ENCODE peak calls at places on chromosomes 1 and 21, in six cellular contexts. One of them, this sample, is unnamed.

GRCh38 chr21:9739240-9739639 is 782.1 kb upstream of the TPTE start:
- DNase-seq in gastrocnemius medialis: no peak
- DNase-seq in AG04449: no peak
- DNase-seq in astrocyte: no peak
- DNase-seq in IMR-90: no peak
- DNase-seq in lower leg skin: no peak
- DNase-seq in this sample: no peak

GRCh38 chr1:94926365-94926914 is 470 bp downstream of the CNN3 start:
- DNase-seq in gastrocnemius medialis: no peak
- DNase-seq in AG04449: no peak
- DNase-seq in astrocyte: no peak
- DNase-seq in IMR-90: peak
- DNase-seq in lower leg skin: peak
- DNase-seq in this sample: no peak

GRCh38 chr1:67966001-67966665 is 84.3 kb downstream of the DIRAS3 start:
- DNase-seq in gastrocnemius medialis: no peak
- DNase-seq in AG04449: no peak
- DNase-seq in astrocyte: no peak
- DNase-seq in IMR-90: no peak
- DNase-seq in lower leg skin: no peak
- DNase-seq in this sample: no peak

GRCh38 chr21:15759469-15759868 is 29.7 kb downstream of the USP25 start:
- DNase-seq in gastrocnemius medialis: no peak
- DNase-seq in AG04449: no peak
- DNase-seq in astrocyte: no peak
- DNase-seq in IMR-90: no peak
- DNase-seq in lower leg skin: no peak
- DNase-seq in this sample: no peak

GRCh38 chr21:27108228-27108627 is 141.3 kb upstream of the ADAMTS5 start:
- DNase-seq in gastrocnemius medialis: no peak
- DNase-seq in AG04449: peak
- DNase-seq in astrocyte: peak
- DNase-seq in IMR-90: peak
- DNase-seq in lower leg skin: no peak
- DNase-seq in this sample: no peak

GRCh38 chr1:98129486-98129885 is 208.7 kb upstream of the DPYD start:
- DNase-seq in gastrocnemius medialis: no peak
- DNase-seq in AG04449: no peak
- DNase-seq in astrocyte: no peak
- DNase-seq in IMR-90: no peak
- DNase-seq in lower leg skin: no peak
- DNase-seq in this sample: no peak

GRCh38 chr1:208088319-208088718 is 155.9 kb downstream of the PLXNA2 start:
- DNase-seq in gastrocnemius medialis: no peak
- DNase-seq in AG04449: no peak
- DNase-seq in astrocyte: peak
- DNase-seq in IMR-90: no peak
- DNase-seq in lower leg skin: no peak
- DNase-seq in this sample: no peak

GRCh38 chr1:180173451-180173850 is 18.8 kb downstream of the QSOX1 start:
- DNase-seq in gastrocnemius medialis: peak
- DNase-seq in AG04449: no peak
- DNase-seq in astrocyte: no peak
- DNase-seq in IMR-90: no peak
- DNase-seq in lower leg skin: no peak
- DNase-seq in this sample: no peak

GRCh38 chr1:35762204-35762603 is 7.6 kb downstream of the CLSPN start:
- DNase-seq in gastrocnemius medialis: no peak
- DNase-seq in AG04449: no peak
- DNase-seq in astrocyte: no peak
- DNase-seq in IMR-90: no peak
- DNase-seq in lower leg skin: no peak
- DNase-seq in this sample: no peak

GRCh38 chr1:209048961-209049669 is 534.4 kb upstream of the CAMK1G start:
- DNase-seq in gastrocnemius medialis: no peak
- DNase-seq in AG04449: no peak
- DNase-seq in astrocyte: peak
- DNase-seq in IMR-90: no peak
- DNase-seq in lower leg skin: no peak
- DNase-seq in this sample: no peak

GRCh38 chr1:245810789-245811337 is 656.1 kb downstream of the KIF26B start:
- DNase-seq in gastrocnemius medialis: no peak
- DNase-seq in AG04449: no peak
- DNase-seq in astrocyte: no peak
- DNase-seq in IMR-90: no peak
- DNase-seq in lower leg skin: no peak
- DNase-seq in this sample: no peak

GRCh38 chr1:32208891-32209309 is at the start of gene DCDC2B:
- DNase-seq in gastrocnemius medialis: peak
- DNase-seq in AG04449: no peak
- DNase-seq in astrocyte: no peak
- DNase-seq in IMR-90: peak
- DNase-seq in lower leg skin: no peak
- DNase-seq in this sample: no peak

GRCh38 chr1:28437260-28437923 is 67.9 kb downstream of the PHACTR4 start:
- DNase-seq in gastrocnemius medialis: peak
- DNase-seq in AG04449: peak
- DNase-seq in astrocyte: peak
- DNase-seq in IMR-90: peak
- DNase-seq in lower leg skin: no peak
- DNase-seq in this sample: peak
- H3K4me3 ChIP-seq in gastrocnemius medialis: peak
- H3K4me3 ChIP-seq in AG04449: no peak
- H3K4me3 ChIP-seq in astrocyte: peak
- H3K4me3 ChIP-seq in IMR-90: no peak
- H3K4me3 ChIP-seq in lower leg skin: no peak
- H3K4me3 ChIP-seq in this sample: peak

DNA sequence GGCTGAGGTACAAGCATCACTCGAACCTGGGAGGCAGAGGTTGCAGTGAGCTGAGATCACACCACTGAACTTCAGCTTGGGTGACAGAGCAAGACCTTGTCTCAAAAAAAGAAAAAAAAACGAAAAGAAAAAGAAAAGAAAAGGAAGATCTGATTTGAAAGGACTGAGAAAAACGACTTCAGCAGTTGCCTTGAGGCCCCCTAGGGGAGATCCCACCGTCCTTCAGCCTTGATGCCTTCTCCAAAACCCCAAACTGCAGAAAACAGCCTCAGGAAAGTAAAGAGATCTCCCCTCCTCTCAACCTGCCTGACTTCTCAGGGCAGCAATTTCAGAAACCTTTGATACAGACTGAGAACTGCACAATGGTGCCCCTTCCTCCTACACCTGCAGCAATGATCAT is 50.9 kb upstream of the BCAR3 start:
- DNase-seq in gastrocnemius medialis: no peak
- DNase-seq in AG04449: no peak
- DNase-seq in astrocyte: no peak
- DNase-seq in IMR-90: no peak
- DNase-seq in lower leg skin: no peak
- DNase-seq in this sample: no peak
- TF ChIP-seq CTCF in gastrocnemius medialis: no peak
- TF ChIP-seq CTCF in AG04449: peak
- TF ChIP-seq CTCF in astrocyte: peak
- TF ChIP-seq CTCF in IMR-90: no peak
- TF ChIP-seq CTCF in lower leg skin: no peak
- TF ChIP-seq CTCF in this sample: peak

GRCh38 chr1:113391643-113392271 is 1.4 kb downstream of the MAGI3 start:
- DNase-seq in gastrocnemius medialis: no peak
- DNase-seq in AG04449: no peak
- DNase-seq in astrocyte: no peak
- DNase-seq in IMR-90: no peak
- DNase-seq in lower leg skin: no peak
- DNase-seq in this sample: no peak
- H3K4me3 ChIP-seq in gastrocnemius medialis: peak
- H3K4me3 ChIP-seq in AG04449: peak
- H3K4me3 ChIP-seq in astrocyte: peak
- H3K4me3 ChIP-seq in IMR-90: peak
- H3K4me3 ChIP-seq in lower leg skin: peak
- H3K4me3 ChIP-seq in this sample: peak

DNA sequence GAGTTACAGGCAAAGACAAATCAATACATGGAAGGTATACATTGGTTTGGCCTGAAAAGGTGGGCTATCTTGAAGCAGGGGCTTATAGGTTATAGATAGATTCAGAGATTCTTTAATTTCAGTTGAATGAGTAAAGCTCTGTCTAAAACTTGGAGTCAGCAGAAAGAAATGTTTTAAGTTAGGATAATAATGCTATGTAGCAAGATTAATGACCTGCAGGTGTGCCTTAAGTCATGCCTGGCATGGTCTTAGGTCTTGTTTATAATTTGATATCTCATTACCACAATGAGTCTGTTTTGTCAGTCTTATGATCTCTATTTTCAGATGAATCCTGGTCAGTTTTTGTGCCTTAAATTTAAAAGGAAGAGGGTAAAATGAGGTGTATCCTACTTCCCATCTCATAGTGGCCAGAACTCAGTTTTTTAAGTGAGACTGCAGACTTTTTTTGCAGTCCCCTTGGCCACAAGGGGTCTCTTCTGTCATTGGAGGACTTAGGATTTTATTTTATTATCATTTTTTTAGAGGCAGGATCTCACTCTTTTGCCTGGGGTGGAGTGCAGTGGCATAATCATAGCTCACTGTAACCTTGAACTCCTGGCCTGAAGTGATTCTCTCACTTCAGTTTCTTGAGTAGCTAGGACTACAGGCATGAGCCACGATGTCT is 21.3 kb upstream of the PGBD2 start:
- DNase-seq in gastrocnemius medialis: no peak
- DNase-seq in AG04449: no peak
- DNase-seq in astrocyte: peak
- DNase-seq in IMR-90: peak
- DNase-seq in lower leg skin: no peak
- DNase-seq in this sample: no peak
- TF ChIP-seq CTCF in gastrocnemius medialis: no peak
- TF ChIP-seq CTCF in AG04449: no peak
- TF ChIP-seq CTCF in astrocyte: no peak
- TF ChIP-seq CTCF in IMR-90: peak
- TF ChIP-seq CTCF in lower leg skin: no peak
- TF ChIP-seq CTCF in this sample: peak

DNA sequence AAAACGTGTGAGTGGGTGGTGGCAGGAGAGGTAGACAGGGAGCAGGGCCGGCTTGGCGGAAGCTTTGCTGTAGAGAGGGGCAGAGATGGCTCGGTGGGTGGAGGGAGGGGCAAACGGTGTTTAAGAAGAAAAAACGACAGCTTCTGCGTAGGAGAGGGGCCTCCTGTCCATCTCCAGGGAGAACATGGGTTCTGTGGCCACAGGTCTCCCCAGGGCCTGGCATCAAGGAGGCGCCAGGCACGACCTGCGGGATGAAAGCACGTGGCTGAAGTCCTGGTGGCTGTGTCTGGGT is 1.0 kb upstream of the PRKCZ start:
- DNase-seq in gastrocnemius medialis: no peak
- DNase-seq in AG04449: no peak
- DNase-seq in astrocyte: no peak
- DNase-seq in IMR-90: no peak
- DNase-seq in lower leg skin: no peak
- DNase-seq in this sample: no peak
- H3K4me3 ChIP-seq in gastrocnemius medialis: no peak
- H3K4me3 ChIP-seq in AG04449: no peak
- H3K4me3 ChIP-seq in astrocyte: no peak
- H3K4me3 ChIP-seq in IMR-90: no peak
- H3K4me3 ChIP-seq in lower leg skin: no peak
- H3K4me3 ChIP-seq in this sample: no peak

GRCh38 chr1:13540871-13541270 is 27.1 kb upstream of the LRRC38 start:
- DNase-seq in gastrocnemius medialis: peak
- DNase-seq in AG04449: no peak
- DNase-seq in astrocyte: no peak
- DNase-seq in IMR-90: no peak
- DNase-seq in lower leg skin: no peak
- DNase-seq in this sample: no peak

GRCh38 chr1:13546791-13547190 is 33.0 kb upstream of the LRRC38 start:
- DNase-seq in gastrocnemius medialis: no peak
- DNase-seq in AG04449: no peak
- DNase-seq in astrocyte: no peak
- DNase-seq in IMR-90: no peak
- DNase-seq in lower leg skin: peak
- DNase-seq in this sample: no peak

GRCh38 chr1:13541435-13542215 is 27.8 kb upstream of the LRRC38 start:
- DNase-seq in gastrocnemius medialis: peak
- DNase-seq in AG04449: no peak
- DNase-seq in astrocyte: no peak
- DNase-seq in IMR-90: no peak
- DNase-seq in lower leg skin: no peak
- DNase-seq in this sample: no peak

GRCh38 chr1:13543451-13543911 is 29.7 kb upstream of the LRRC38 start:
- DNase-seq in gastrocnemius medialis: peak
- DNase-seq in AG04449: no peak
- DNase-seq in astrocyte: no peak
- DNase-seq in IMR-90: no peak
- DNase-seq in lower leg skin: no peak
- DNase-seq in this sample: no peak

DNA sequence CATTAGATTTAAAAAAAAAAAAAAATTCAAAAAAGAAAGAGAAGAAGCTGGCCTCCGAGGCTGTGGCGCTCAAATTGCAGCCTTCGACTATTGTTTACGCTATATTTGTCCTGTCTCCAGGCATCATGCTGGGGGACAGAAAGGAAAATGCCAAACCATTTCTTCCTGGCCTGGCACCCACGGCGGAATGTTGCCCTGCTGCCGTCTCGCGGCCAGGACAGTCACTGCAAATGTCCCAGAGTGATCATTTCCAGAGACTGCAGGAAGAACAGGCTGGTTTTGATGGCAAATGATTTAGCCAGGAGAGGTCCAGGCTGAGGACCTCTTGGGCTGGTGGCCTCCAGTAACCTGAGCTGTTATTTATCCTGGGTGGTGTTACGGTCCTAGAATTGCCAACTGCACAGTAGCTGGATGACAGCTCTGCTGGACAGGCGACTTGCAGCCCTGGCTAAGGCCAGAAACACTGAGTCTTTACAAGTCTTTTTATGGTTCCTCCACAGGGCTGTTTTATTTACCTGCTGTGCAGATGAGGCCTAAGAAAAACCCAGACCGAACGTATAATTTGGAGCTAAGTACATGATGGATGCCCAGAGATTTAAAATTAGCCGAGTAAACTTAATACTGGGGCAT is 30.2 kb upstream of the LRRC38 start:
- DNase-seq in gastrocnemius medialis: peak
- DNase-seq in AG04449: no peak
- DNase-seq in astrocyte: peak
- DNase-seq in IMR-90: no peak
- DNase-seq in lower leg skin: peak
- DNase-seq in this sample: no peak
- TF ChIP-seq CTCF in gastrocnemius medialis: peak
- TF ChIP-seq CTCF in AG04449: no peak
- TF ChIP-seq CTCF in astrocyte: peak
- TF ChIP-seq CTCF in IMR-90: no peak
- TF ChIP-seq CTCF in lower leg skin: no peak
- TF ChIP-seq CTCF in this sample: no peak

DNA sequence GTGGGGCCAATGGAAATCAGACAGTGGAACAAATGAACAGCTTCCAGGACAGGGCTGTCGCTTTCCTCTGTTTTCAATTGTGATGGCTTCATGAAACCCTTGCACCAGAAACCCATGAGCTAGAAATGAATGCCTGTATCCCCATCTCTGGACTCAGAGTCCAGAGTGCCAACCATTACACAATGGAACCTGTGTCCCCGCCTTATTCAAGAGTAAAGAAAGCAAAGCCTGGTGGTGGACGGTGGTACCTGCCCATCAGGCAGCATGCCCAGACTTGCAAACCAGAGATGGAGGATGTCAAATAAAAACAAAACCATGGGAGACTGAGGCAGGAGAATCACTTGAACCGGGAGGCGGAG is 4.4 kb upstream of the CAPN2 start:
- DNase-seq in gastrocnemius medialis: no peak
- DNase-seq in AG04449: no peak
- DNase-seq in astrocyte: no peak
- DNase-seq in IMR-90: no peak
- DNase-seq in lower leg skin: no peak
- DNase-seq in this sample: no peak
- H3K4me3 ChIP-seq in gastrocnemius medialis: no peak
- H3K4me3 ChIP-seq in AG04449: no peak
- H3K4me3 ChIP-seq in astrocyte: peak
- H3K4me3 ChIP-seq in IMR-90: no peak
- H3K4me3 ChIP-seq in lower leg skin: no peak
- H3K4me3 ChIP-seq in this sample: no peak

GRCh38 chr1:53577141-53578100 is 118.2 kb downstream of the DMRTB1 start:
- DNase-seq in gastrocnemius medialis: no peak
- DNase-seq in AG04449: no peak
- DNase-seq in astrocyte: no peak
- DNase-seq in IMR-90: no peak
- DNase-seq in lower leg skin: peak
- DNase-seq in this sample: no peak
- TF ChIP-seq CTCF in gastrocnemius medialis: no peak
- TF ChIP-seq CTCF in AG04449: no peak
- TF ChIP-seq CTCF in astrocyte: no peak
- TF ChIP-seq CTCF in IMR-90: no peak
- TF ChIP-seq CTCF in lower leg skin: no peak
- TF ChIP-seq CTCF in this sample: no peak